ENCODE peak calls at places on chromosomes 4 and X, in four cellular contexts. Z, O, X and B are unnamed samples.
A peak's percentile ranks its signal among the peaks of the same experiment; 100 is the strongest.

GRCh38 chr4:54683616-54684346 is 26.0 kb downstream of the KIT start:
- DNase-seq in O (no peak), Z (peak; percentile 25), X (no peak), B (peak; percentile 46)

GRCh38 chr4:185786422-185786821 is 25.6 kb downstream of the SORBS2 start:
- DNase-seq in O (no peak), X (no peak), Z (no peak), B (no peak)

GRCh38 chrX:41720125-41720780 is 3.7 kb upstream of the GPR82 start:
- DNase-seq in Z (no peak), O (no peak), X (no peak), B (no peak)

GRCh38 chrX:39983715-39984114 is 114.0 kb downstream of the BCOR start:
- DNase-seq in X (no peak), O (no peak), Z (no peak), B (no peak)

GRCh38 chrX:17374619-17375360 is at the start of gene NHS:
- DNase-seq in O (peak; percentile 63), Z (peak; percentile 61), X (no peak), B (peak; percentile 96)

GRCh38 chrX:111129949-111130348 is 34.0 kb downstream of the PAK3 start:
- DNase-seq in Z (no peak), X (no peak), O (no peak), B (no peak)

GRCh38 chr4:129377131-129377845 is 281.3 kb downstream of the C4orf33 start:
- DNase-seq in Z (no peak), O (no peak), X (no peak), B (no peak)

GRCh38 chrX:103637604-103638338 is 9.0 kb downstream of the TCEAL1 start:
- DNase-seq in O (no peak), X (no peak), Z (no peak), B (no peak)

GRCh38 chr4:114613579-114613978 is 15.0 kb downstream of the UGT8 start:
- DNase-seq in O (no peak), X (no peak), Z (no peak), B (no peak)

GRCh38 chr4:52979020-52979419 is 116.9 kb downstream of the RASL11B start:
- DNase-seq in Z (no peak), O (no peak), X (no peak), B (no peak)

GRCh38 chr4:37754410-37755185 is 68.4 kb upstream of the RELL1 start:
- DNase-seq in Z (no peak), X (no peak), O (no peak), B (no peak)

GRCh38 chrX:124300412-124300811 is 32.0 kb upstream of the TEX13D start:
- DNase-seq in X (no peak), Z (no peak), O (no peak), B (no peak)

GRCh38 chr4:70739496-70740337 is 18.0 kb downstream of the RUFY3 start:
- DNase-seq in Z (no peak), X (no peak), O (no peak), B (no peak)

GRCh38 chrX:111519215-111519614 is 7.8 kb downstream of the SERTM2 start:
- DNase-seq in Z (no peak), X (no peak), O (no peak), B (peak; percentile 23)

GRCh38 chrX:69214463-69214862 is 49.2 kb upstream of the PJA1 start:
- DNase-seq in X (no peak), Z (no peak), O (no peak), B (no peak)

GRCh38 chrX:96474357-96475125 is 210.1 kb upstream of the DIAPH2 start:
- DNase-seq in X (no peak), Z (no peak), O (no peak), B (no peak)

GRCh38 chr4:26873391-26874026 is 12.9 kb downstream of the STIM2 start:
- DNase-seq in Z (no peak), X (no peak), O (no peak), B (no peak)

GRCh38 chr4:141636771-141637460 is 533 bp downstream of the IL15 start:
- DNase-seq in Z (peak; percentile 37), O (peak; percentile 57), X (no peak), B (peak; percentile 77)

GRCh38 chr4:72326692-72327632 is 242.1 kb downstream of the ADAMTS3 start:
- DNase-seq in X (no peak), Z (no peak), O (no peak), B (no peak)

GRCh38 chr4:112357897-112358296 is 60.7 kb downstream of the ALPK1 start:
- DNase-seq in X (no peak), Z (no peak), O (no peak), B (no peak)

GRCh38 chrX:74242050-74242449 is 61.9 kb upstream of the ZCCHC13 start:
- DNase-seq in X (no peak), Z (no peak), O (no peak), B (no peak)

GRCh38 chrX:150416469-150416868 is 53.4 kb downstream of the MAMLD1 start:
- DNase-seq in X (no peak), O (no peak), Z (no peak), B (no peak)

GRCh38 chrX:150421816-150422215 is 58.7 kb downstream of the MAMLD1 start:
- DNase-seq in O (peak; percentile 33), Z (peak; percentile 25), X (no peak), B (no peak)
- H3K27me3 ChIP-seq in O (no peaks in the 10 kb centered on the region), Z (no peaks in the 10 kb centered on the region), X (no peaks in the 10 kb centered on the region), B (no peaks in the 10 kb centered on the region)

GRCh38 chr4:107751670-107752069 is 31.6 kb upstream of the PAPSS1 start:
- DNase-seq in O (no peak), X (no peak), Z (no peak), B (no peak)
- H3K27me3 ChIP-seq in O (peaks cover 21% of the 10 kb centered on the region), X (no peaks in the 10 kb centered on the region), Z (no peaks in the 10 kb centered on the region), B (no peaks in the 10 kb centered on the region)

GRCh38 chr4:90080116-90080515 is 47.1 kb upstream of the CCSER1 start:
- DNase-seq in X (no peak), O (no peak), Z (no peak), B (no peak)
- H3K27me3 ChIP-seq in X (no peaks in the 10 kb centered on the region), O (no peaks in the 10 kb centered on the region), Z (no peaks in the 10 kb centered on the region), B (no peaks in the 10 kb centered on the region)

GRCh38 chrX:71166461-71166860 is 21.8 kb downstream of the NLGN3 start:
- DNase-seq in Z (no peak), O (no peak), X (no peak), B (no peak)
- H3K27me3 ChIP-seq in Z (no peaks in the 10 kb centered on the region), O (peaks cover 14% of the 10 kb centered on the region), X (no peaks in the 10 kb centered on the region), B (no peaks in the 10 kb centered on the region)

DNA sequence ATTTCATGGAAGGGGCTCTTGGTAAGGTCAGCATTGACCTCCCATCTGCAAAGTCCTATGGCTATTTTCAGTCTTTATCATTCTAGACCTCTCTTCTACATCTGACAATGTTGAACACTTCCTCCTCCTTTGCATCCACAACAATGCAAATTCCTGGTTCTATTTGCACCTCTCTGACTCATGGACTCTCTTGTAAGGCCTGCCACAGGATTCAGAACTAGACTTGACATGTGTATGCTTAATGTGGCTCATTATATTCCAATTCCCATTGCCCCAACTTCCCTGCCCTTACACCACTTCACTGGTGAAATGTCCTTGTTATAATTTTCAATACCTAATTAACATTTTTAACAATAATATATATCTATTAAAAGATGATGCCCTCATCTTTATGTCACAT is 314.3 kb upstream of the FGF13 start:
- DNase-seq in O (no peak), X (no peak), Z (no peak), B (no peak)
- H3K27me3 ChIP-seq in O (no peaks in the 10 kb centered on the region), X (no peaks in the 10 kb centered on the region), Z (no peaks in the 10 kb centered on the region), B (no peaks in the 10 kb centered on the region)